ENCODE peak calls at places on chromosomes 4 and X, in five cellular contexts. A is tibial artery, T is testis, I is progenitor cell of endocrine pancreas, Z is psoas muscle. M is an unnamed sample.
A peak's percentile ranks its signal among the peaks of the same experiment; 100 is the strongest.

GRCh38 chr4:4595252-4595651 is 53.4 kb upstream of the STX18 start:
- DNase-seq in A (no peak), T (no peak), I (no peak), Z (no peak), M (no peak)

GRCh38 chrX:119118780-119119395 is 8.7 kb downstream of the KIAA1210 start:
- DNase-seq in A (peak; percentile 62), T (peak; percentile 54), I (peak; percentile 29), Z (peak; percentile 57), M (peak; percentile 63)

GRCh38 chrX:128464091-128464490 is 411.9 kb upstream of the ACTRT1 start:
- DNase-seq in A (no peak), T (no peak), I (no peak), Z (no peak), M (no peak)

GRCh38 chrX:128891554-128891953 is 631.7 kb downstream of the SMARCA1 start:
- DNase-seq in A (no peak), T (no peak), I (no peak), Z (no peak), M (no peak)

GRCh38 chrX:7191681-7192110 is 43.7 kb upstream of the PUDP start:
- DNase-seq in A (no peak), T (no peak), I (no peak), Z (no peak), M (no peak)

GRCh38 chrX:1932231-1932630 is 317.4 kb downstream of the ASMT start:
- DNase-seq in A (no peak), T (no peak), I (no peak), Z (no peak), M (no peak)

GRCh38 chrX:132022115-132022862 is 813 bp upstream of the STK26 start:
- DNase-seq in A (no peak), T (no peak), I (no peak), Z (peak; percentile 34), M (peak; percentile 20)

GRCh38 chr4:85828295-85828910 is 353.5 kb downstream of the ARHGAP24 start:
- DNase-seq in A (no peak), T (no peak), I (no peak), Z (no peak), M (no peak)

GRCh38 chr4:169975131-169975836 is 50.9 kb downstream of the MFAP3L start:
- DNase-seq in A (no peak), T (no peak), I (no peak), Z (no peak), M (no peak)

GRCh38 chr4:123816462-123816861 is 419.9 kb downstream of the SPRY1 start:
- DNase-seq in A (no peak), T (no peak), I (no peak), Z (no peak), M (no peak)

GRCh38 chrX:111671668-111672067 is 9.3 kb upstream of the ALG13 start:
- DNase-seq in A (no peak), T (no peak), I (no peak), Z (no peak), M (no peak)

GRCh38 chr4:54937501-54937900 is 187.9 kb downstream of the KDR start:
- DNase-seq in A (no peak), T (no peak), I (no peak), Z (no peak), M (no peak)

GRCh38 chr4:140004580-140005314 is 149.2 kb downstream of the MAML3 start:
- DNase-seq in A (peak; percentile 69), T (peak; percentile 61), I (no peak), Z (peak; percentile 78), M (no peak)

GRCh38 chr4:57158762-57159161 is 48.6 kb upstream of the IGFBP7 start:
- DNase-seq in A (no peak), T (no peak), I (no peak), Z (no peak), M (no peak)

GRCh38 chr4:151760713-151761661 is at the start of gene GATB:
- DNase-seq in A (peak; percentile 94), T (peak; percentile 99), I (peak; percentile 82), Z (peak; percentile 95), M (peak; percentile 89)

GRCh38 chr4:60502733-60503132 is 697.4 kb upstream of the ADGRL3 start:
- DNase-seq in A (no peak), T (no peak), I (no peak), Z (no peak), M (no peak)

GRCh38 chr4:152408514-152409327 is 127.2 kb downstream of the FBXW7 start:
- DNase-seq in A (no peak), T (no peak), I (no peak), Z (no peak), M (peak; percentile 10)

GRCh38 chr4:149140841-149141240 is 674.8 kb downstream of the IQCM start:
- DNase-seq in A (no peak), T (no peak), I (no peak), Z (no peak), M (no peak)

GRCh38 chr4:77193511-77194236 is 36.7 kb downstream of the CCNG2 start:
- DNase-seq in A (peak; percentile 74), T (peak; percentile 87), I (no peak), Z (peak; percentile 67), M (peak; percentile 85)

GRCh38 chr4:1896658-1896991 is 25.4 kb downstream of the NSD2 start:
- DNase-seq in A (no peak), T (no peak), I (no peak), Z (no peak), M (no peak)

GRCh38 chr4:146153964-146154536 is 21.5 kb upstream of the LSM6 start:
- DNase-seq in A (no peak), T (no peak), I (no peak), Z (no peak), M (no peak)

GRCh38 chr4:79922011-79922410 is 151.0 kb downstream of the ANTXR2 start:
- DNase-seq in A (no peak), T (no peak), I (no peak), Z (no peak), M (no peak)
- TF ChIP-seq CTCF in A (no peak), T (no peak), I (no peak), Z (no peak), M (no peak)

GRCh38 chr4:22574424-22574823 is 58.6 kb upstream of the ADGRA3 start:
- DNase-seq in A (no peak), T (no peak), I (no peak), Z (no peak), M (no peak)
- TF ChIP-seq CTCF in A (no peak), T (no peak), I (no peak), Z (no peak), M (no peak)

GRCh38 chr4:6706173-6706572 is 3.5 kb downstream of the MRFAP1L1 start:
- DNase-seq in A (no peak), T (no peak), I (no peak), Z (no peak), M (no peak)

GRCh38 chr4:6710282-6710681 is 617 bp upstream of the MRFAP1L1 start:
- DNase-seq in A (no peak), T (no peak), I (no peak), Z (no peak), M (no peak)

GRCh38 chr4:6714954-6715353 is 1.0 kb upstream of the BLOC1S4 start:
- DNase-seq in A (no peak), T (peak; percentile 7), I (no peak), Z (no peak), M (no peak)

GRCh38 chr4:6705638-6706037 is 4.0 kb downstream of the MRFAP1L1 start:
- DNase-seq in A (no peak), T (no peak), I (no peak), Z (no peak), M (no peak)

DNA sequence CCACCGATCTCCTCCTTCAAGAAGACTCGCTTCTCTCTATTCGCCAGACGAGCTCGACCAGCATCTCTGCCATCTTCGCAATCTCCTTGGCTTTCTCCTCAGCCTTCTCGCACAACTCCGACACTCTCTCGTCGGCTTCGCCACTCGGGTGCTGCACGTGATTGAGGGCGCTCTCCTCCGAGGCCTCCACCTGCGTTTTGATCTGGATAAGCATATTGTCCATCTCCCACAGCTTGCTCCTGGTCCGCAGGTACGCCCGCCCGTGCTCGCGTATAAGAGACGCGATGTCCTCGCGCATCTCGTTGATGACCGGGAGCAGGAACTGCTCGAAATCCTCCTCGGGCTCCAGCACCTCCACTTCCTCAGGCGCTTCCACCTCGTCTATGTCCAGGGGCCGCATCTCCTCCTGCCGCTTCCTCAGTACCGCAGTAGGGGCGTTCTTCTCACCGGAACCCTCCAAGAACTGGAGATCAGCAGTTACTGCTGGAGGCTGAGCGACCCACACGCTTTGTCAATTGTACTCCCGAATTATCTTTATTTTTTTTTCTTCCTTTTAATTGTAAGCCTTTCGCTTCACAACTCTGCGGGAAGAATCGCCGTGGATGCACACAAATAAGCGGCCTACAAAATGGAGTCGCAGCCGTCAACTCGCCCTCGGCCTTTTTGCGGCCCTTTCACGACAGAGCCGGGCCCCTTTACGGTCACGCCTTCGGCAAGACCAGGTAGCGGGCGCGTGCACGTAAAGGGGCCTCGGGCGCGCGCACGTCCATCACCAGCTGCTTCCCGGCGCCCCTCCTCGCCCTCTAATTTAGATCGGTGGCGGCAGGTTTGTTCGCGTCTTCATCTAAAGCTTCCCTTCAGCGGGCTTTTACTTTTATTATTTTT is at the start of gene MRFAP1L1:
- DNase-seq in A (peak; percentile 98), T (peak; percentile 98), I (peak; percentile 94), Z (peak; percentile 98), M (peak; percentile 94)
- TF ChIP-seq CTCF in A (no peak), T (no peak), I (peak; percentile 22), Z (peak; percentile 12), M (no peak)

GRCh38 chrX:153924149-153924861 is 1.8 kb downstream of the ARHGAP4 start:
- DNase-seq in A (peak; percentile 74), T (peak; percentile 67), I (no peak), Z (no peak), M (no peak)
- TF ChIP-seq CTCF in A (peak; percentile 14), T (no peak), I (peak; percentile 22), Z (no peak), M (peak; percentile 9)

DNA sequence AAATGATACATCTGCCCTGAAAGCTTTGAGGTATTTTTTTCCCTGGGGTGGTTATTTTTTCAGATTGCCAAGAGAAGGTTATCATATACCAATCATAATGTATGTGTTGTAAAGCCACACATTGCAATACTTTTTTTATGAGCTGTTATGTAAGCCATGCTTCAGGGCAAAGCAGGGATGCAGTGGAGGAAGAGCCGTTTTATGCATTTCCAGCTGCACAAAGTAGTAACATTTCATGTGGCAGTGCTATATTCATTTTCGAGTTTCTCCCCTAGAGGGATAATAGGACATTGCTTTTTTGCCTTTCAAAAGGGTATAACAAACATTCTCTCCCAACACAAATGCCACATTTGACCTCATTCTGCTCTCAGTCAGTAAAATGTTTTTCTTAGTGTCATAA is 68.5 kb downstream of the GALNT7 start:
- DNase-seq in A (no peak), T (no peak), I (no peak), Z (no peak), M (no peak)
- TF ChIP-seq CTCF in A (no peak), T (peak; percentile 9), I (no peak), Z (no peak), M (no peak)

DNA sequence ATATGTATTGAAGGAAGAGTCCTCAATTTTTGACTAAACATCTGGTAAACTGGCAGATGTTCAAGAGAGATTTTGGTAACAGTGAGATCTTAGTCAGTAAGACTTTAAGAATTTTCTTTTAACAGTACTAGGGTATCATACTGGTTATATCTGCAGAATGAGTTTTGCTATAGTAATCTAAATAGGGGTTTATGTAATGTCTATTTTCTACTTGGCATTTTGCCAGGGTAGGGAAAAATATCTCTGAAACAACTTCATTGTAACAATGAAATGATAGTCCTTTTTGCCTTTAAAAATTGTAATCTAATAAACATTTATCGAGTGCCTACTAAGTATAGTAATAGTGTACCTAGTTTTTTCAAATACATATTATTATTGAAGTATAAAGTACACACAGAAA is 32.1 kb downstream of the XK start:
- DNase-seq in A (no peak), T (no peak), I (no peak), Z (no peak), M (no peak)
- TF ChIP-seq CTCF in A (no peak), T (no peak), I (no peak), Z (no peak), M (no peak)

M was measured in GM13976.